ENCODE peak calls at places on chromosome 15, in nine cellular contexts. L is Panc1, M is GM12878, E is spleen, Q is tibial artery, G is coronary artery, C is dorsolateral prefrontal cortex, F is fibroblast of mammary gland, N is A549. D is an unnamed sample.

GRCh38 chr15:82624008-82624407 is 23.2 kb downstream of the CPEB1 start:
- DNase-seq in L (no peak), M (no peak), E (no peak), Q (no peak), G (no peak), C (no peak), F (no peak), N (no peak), D (no peak)

GRCh38 chr15:53074221-53074620 is 284.1 kb upstream of the ONECUT1 start:
- DNase-seq in L (no peak), M (no peak), E (no peak), Q (no peak), G (no peak), C (no peak), F (no peak), N (no peak), D (no peak)

GRCh38 chr15:40161693-40162401 is 978 bp downstream of the BUB1B start:
- DNase-seq in L (no peak), M (no peak), E (no peak), Q (no peak), G (no peak), C (no peak), F (no peak), N (no peak), D (no peak)

GRCh38 chr15:57731543-57732103 is 25.1 kb downstream of the POLR2M start:
- DNase-seq in L (no peak), M (no peak), E (no peak), Q (no peak), G (no peak), C (no peak), F (no peak), N (no peak), D (no peak)

GRCh38 chr15:91562698-91563097 is 290.8 kb upstream of the SLCO3A1 start:
- DNase-seq in L (no peak), M (no peak), E (no peak), Q (no peak), G (no peak), C (no peak), F (no peak), N (no peak), D (no peak)

GRCh38 chr15:65873271-65873670 is 4.0 kb downstream of the RAB11A start:
- DNase-seq in L (no peak), M (no peak), E (no peak), Q (no peak), G (no peak), C (no peak), F (no peak), N (no peak), D (no peak)

GRCh38 chr15:76433798-76434400 is 97.3 kb downstream of the ISL2 start:
- DNase-seq in L (no peak), M (no peak), E (no peak), Q (no peak), G (no peak), C (no peak), F (no peak), N (no peak), D (peak; percentile 16)

GRCh38 chr15:69730281-69731235 is 277.9 kb downstream of the RPLP1 start:
- DNase-seq in L (no peak), M (no peak), E (no peak), Q (no peak), G (no peak), C (no peak), F (peak; percentile 10), N (no peak), D (no peak)

GRCh38 chr15:81184188-81184587 is 12.5 kb upstream of the IL16 start:
- DNase-seq in L (no peak), M (no peak), E (no peak), Q (peak; percentile 62), G (no peak), C (no peak), F (peak; percentile 90), N (no peak), D (no peak)

GRCh38 chr15:60083318-60083717 is 79.2 kb downstream of the FOXB1 start:
- DNase-seq in L (no peak), M (no peak), E (no peak), Q (no peak), G (no peak), C (no peak), F (no peak), N (no peak), D (no peak)

GRCh38 chr15:36585774-36586173 is 6.3 kb downstream of the CDIN1 start:
- DNase-seq in L (no peak), M (no peak), E (no peak), Q (no peak), G (no peak), C (no peak), F (no peak), N (no peak), D (no peak)

GRCh38 chr15:41836713-41837454 is 1.8 kb upstream of the PLA2G4B start:
- DNase-seq in L (no peak), M (no peak), E (no peak), Q (no peak), G (no peak), C (no peak), F (no peak), N (no peak), D (no peak)

GRCh38 chr15:68345481-68345880 is 67.9 kb downstream of the FEM1B start:
- DNase-seq in L (no peak), M (no peak), E (peak; percentile 43), Q (no peak), G (no peak), C (no peak), F (no peak), N (no peak), D (no peak)

GRCh38 chr15:80371924-80372323 is 32.3 kb upstream of the ARNT2 start:
- DNase-seq in L (no peak), M (no peak), E (no peak), Q (no peak), G (no peak), C (no peak), F (no peak), N (no peak), D (no peak)

GRCh38 chr15:55334997-55335396 is 16.0 kb downstream of the PIGB start:
- DNase-seq in L (no peak), M (no peak), E (no peak), Q (no peak), G (no peak), C (no peak), F (peak; percentile 46), N (no peak), D (no peak)

GRCh38 chr15:65349338-65349737 is 28.5 kb downstream of the IGDCC3 start:
- DNase-seq in L (no peak), M (no peak), E (no peak), Q (no peak), G (no peak), C (no peak), F (no peak), N (no peak), D (no peak)

GRCh38 chr15:70491641-70492040 is 271.7 kb downstream of the UACA start:
- DNase-seq in L (no peak), M (no peak), E (peak; percentile 59), Q (no peak), G (no peak), C (no peak), F (no peak), N (no peak), D (no peak)

GRCh38 chr15:92807971-92808571 is 92.1 kb upstream of the CHD2 start:
- DNase-seq in L (no peak), M (no peak), E (peak; percentile 80), Q (no peak), G (no peak), C (no peak), F (peak; percentile 49), N (no peak), D (no peak)

GRCh38 chr15:96187916-96188315 is 142.6 kb upstream of the NR2F2 start:
- DNase-seq in L (no peak), M (no peak), E (no peak), Q (no peak), G (no peak), C (no peak), F (no peak), N (no peak), D (no peak)

GRCh38 chr15:51917493-51917892 is 54.1 kb downstream of the LEO1 start:
- DNase-seq in L (no peak), M (no peak), E (no peak), Q (no peak), G (no peak), C (no peak), F (peak; percentile 43), N (peak; percentile 44), D (no peak)
- TF ChIP-seq CTCF in L (peak; percentile 76), M (peak; percentile 35), E (no peak), Q (no peak), G (no peak), C (no peak), F (peak; percentile 42), N (peak; percentile 76), D (peak; percentile 50)

DNA sequence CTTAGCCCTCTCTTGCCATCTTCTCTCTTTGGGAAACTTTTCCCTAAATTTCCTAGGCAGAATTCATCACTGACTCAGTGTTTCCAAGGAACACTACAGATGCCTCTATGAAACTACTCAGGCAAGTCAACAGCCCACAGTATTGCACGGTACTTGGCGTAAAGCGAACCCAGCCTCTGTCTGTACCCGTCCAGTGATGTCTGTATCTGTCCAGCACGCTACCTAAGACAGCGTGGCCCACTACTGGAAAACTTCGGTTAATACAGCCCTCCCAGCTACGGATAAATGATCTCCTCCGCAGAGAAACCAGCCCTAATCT is 467 bp downstream of the SKIC8 start:
- DNase-seq in L (no peak), M (no peak), E (no peak), Q (no peak), G (no peak), C (no peak), F (peak; percentile 37), N (peak; percentile 65), D (no peak)
- H3K4me3 ChIP-seq in L (peak overlapping the region; percentile 80), M (peak overlapping the region; percentile 95), E (peak overlapping the region; percentile 87), Q (peak overlapping the region; percentile 91), G (peak overlapping the region; percentile 98), C (peak overlapping the region; percentile 94), F (peak overlapping the region; percentile 95), N (peak overlapping the region; percentile 79), D (peak overlapping the region; percentile 94)

GRCh38 chr15:49423021-49423420 is at the start of gene FGF7:
- DNase-seq in L (no peak), M (no peak), E (no peak), Q (no peak), G (no peak), C (no peak), F (peak; percentile 91), N (no peak), D (no peak)
- TF ChIP-seq CTCF in L (no peak), M (peak; percentile 11), E (no peak), Q (no peak), G (no peak), C (peak; percentile 24), F (peak; percentile 33), N (no peak), D (no peak)

DNA sequence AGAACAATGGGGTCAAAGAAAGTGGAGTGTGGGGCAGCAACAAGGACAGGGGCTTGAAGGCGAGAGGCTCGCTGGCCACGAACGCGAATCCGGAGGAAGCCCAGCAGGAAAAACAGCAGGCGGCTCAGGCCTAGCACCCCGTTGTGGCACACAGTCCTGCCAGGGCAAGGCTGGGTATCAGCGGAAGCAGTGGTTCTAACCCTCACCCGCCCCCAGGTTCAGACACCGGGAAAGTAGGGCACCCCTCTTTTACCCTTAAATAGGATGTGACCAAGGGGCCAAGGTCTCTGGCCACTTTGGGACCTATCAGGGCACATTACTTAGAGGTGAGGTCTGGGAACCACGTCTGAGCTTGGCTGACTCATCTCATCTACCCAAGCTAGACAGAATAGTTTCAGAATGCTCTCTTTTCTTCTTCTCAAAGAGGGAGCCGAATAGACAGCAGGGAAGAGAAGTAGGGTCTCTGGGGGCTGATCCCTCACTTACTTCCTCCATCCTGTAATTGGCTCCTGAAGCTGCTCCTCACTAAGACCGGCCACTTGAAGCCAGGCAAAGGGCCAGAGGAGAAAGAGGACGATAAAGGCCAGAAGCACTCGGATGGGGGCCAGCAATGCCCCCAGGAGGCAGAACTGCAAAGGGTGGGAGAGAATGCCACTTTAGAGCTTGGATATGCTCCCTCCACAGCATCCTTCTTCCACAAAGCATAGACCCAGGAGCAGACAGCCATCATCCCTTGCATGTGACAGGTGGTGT is 1.7 kb downstream of the LPCAT4 start:
- DNase-seq in L (no peak), M (no peak), E (no peak), Q (no peak), G (no peak), C (no peak), F (no peak), N (no peak), D (no peak)
- H3K4me3 ChIP-seq in L (no peak overlapping the region), M (peak overlapping the region; percentile 83), E (peak overlapping the region; percentile 93), Q (peak overlapping the region; percentile 63), G (no peak overlapping the region), C (no peak overlapping the region), F (peak overlapping the region; percentile 87), N (peak overlapping the region; percentile 97), D (peak overlapping the region; percentile 92)